ENCODE peak calls at places on chromosome 17, in seven cellular contexts. M is HCT116, I is SK-N-SH, Z is K562, P is GM12878, F is HepG2, V is H1. A is an unnamed sample.

GRCh38 chr17:39564201-39564828 is 43.4 kb downstream of the NEUROD2 start:
- DNase-seq in M (peak), I (no peak), Z (no peak), P (no peak), F (no peak), V (peak), A (no peak)

GRCh38 chr17:69594641-69595040 is 180.1 kb downstream of the MAP2K6 start:
- DNase-seq in M (no peak), I (no peak), Z (no peak), P (no peak), F (no peak), V (no peak), A (no peak)

GRCh38 chr17:48510761-48511604 is 19.8 kb downstream of the HOXB1 start:
- DNase-seq in M (no peak), I (no peak), Z (no peak), P (peak), F (no peak), V (no peak), A (no peak)

GRCh38 chr17:29133146-29133713 is 47.0 kb downstream of the MYO18A start:
- DNase-seq in M (no peak), I (no peak), Z (peak), P (no peak), F (no peak), V (no peak), A (no peak)

GRCh38 chr17:10099051-10099571 is 99.3 kb downstream of the GAS7 start:
- DNase-seq in M (no peak), I (no peak), Z (no peak), P (no peak), F (no peak), V (no peak), A (no peak)

GRCh38 chr17:50133028-50133768 is 3.2 kb upstream of the SAMD14 start:
- DNase-seq in M (no peak), I (peak), Z (no peak), P (no peak), F (peak), V (no peak), A (peak)

GRCh38 chr17:69916761-69917160 is 158.3 kb upstream of the KCNJ16 start:
- DNase-seq in M (no peak), I (no peak), Z (no peak), P (no peak), F (no peak), V (no peak), A (no peak)

GRCh38 chr17:73430165-73430680 is 118.4 kb upstream of the CDC42EP4 start:
- DNase-seq in M (no peak), I (no peak), Z (no peak), P (no peak), F (no peak), V (no peak), A (no peak)

GRCh38 chr17:73155410-73156165 is 9.2 kb upstream of the SSTR2 start:
- DNase-seq in M (no peak), I (peak), Z (no peak), P (no peak), F (no peak), V (peak), A (no peak)

GRCh38 chr17:38456031-38456815 is 28.0 kb downstream of the ARHGAP23 start:
- DNase-seq in M (no peak), I (no peak), Z (no peak), P (no peak), F (no peak), V (no peak), A (no peak)

GRCh38 chr17:47739150-47739549 is 6.1 kb downstream of the TBX21 start:
- DNase-seq in M (no peak), I (no peak), Z (no peak), P (no peak), F (no peak), V (no peak), A (no peak)

GRCh38 chr17:68175416-68175815 is 72.4 kb upstream of the AMZ2 start:
- DNase-seq in M (no peak), I (no peak), Z (no peak), P (no peak), F (no peak), V (peak), A (no peak)

GRCh38 chr17:68290268-68290954 is 516 bp downstream of the SLC16A6 start:
- DNase-seq in M (no peak), I (peak), Z (no peak), P (no peak), F (no peak), V (peak), A (peak)

GRCh38 chr17:64343833-64344637 is 46.6 kb downstream of the PECAM1 start:
- DNase-seq in M (no peak), I (no peak), Z (no peak), P (no peak), F (peak), V (no peak), A (peak)

GRCh38 chr17:57035971-57036481 is 49.0 kb upstream of the AKAP1 start:
- DNase-seq in M (no peak), I (no peak), Z (no peak), P (no peak), F (no peak), V (no peak), A (no peak)
- TF ChIP-seq JUND in M (no peak), I (no peak), Z (no peak), P (no peak), F (no peak), V (no peak), A (no peak)

GRCh38 chr17:74430706-74431567 is 951 bp upstream of the GPRC5C start:
- DNase-seq in M (peak), I (peak), Z (peak), P (peak), F (peak), V (peak), A (peak)
- TF ChIP-seq JUND in M (no peak), I (no peak), Z (peak), P (no peak), F (peak), V (no peak), A (no peak)

GRCh38 chr17:81333626-81334368 is 38.7 kb upstream of the SLC38A10 start:
- DNase-seq in M (no peak), I (no peak), Z (no peak), P (no peak), F (no peak), V (no peak), A (no peak)
- TF ChIP-seq JUND in M (no peak), I (no peak), Z (no peak), P (no peak), F (no peak), V (no peak), A (no peak)

DNA sequence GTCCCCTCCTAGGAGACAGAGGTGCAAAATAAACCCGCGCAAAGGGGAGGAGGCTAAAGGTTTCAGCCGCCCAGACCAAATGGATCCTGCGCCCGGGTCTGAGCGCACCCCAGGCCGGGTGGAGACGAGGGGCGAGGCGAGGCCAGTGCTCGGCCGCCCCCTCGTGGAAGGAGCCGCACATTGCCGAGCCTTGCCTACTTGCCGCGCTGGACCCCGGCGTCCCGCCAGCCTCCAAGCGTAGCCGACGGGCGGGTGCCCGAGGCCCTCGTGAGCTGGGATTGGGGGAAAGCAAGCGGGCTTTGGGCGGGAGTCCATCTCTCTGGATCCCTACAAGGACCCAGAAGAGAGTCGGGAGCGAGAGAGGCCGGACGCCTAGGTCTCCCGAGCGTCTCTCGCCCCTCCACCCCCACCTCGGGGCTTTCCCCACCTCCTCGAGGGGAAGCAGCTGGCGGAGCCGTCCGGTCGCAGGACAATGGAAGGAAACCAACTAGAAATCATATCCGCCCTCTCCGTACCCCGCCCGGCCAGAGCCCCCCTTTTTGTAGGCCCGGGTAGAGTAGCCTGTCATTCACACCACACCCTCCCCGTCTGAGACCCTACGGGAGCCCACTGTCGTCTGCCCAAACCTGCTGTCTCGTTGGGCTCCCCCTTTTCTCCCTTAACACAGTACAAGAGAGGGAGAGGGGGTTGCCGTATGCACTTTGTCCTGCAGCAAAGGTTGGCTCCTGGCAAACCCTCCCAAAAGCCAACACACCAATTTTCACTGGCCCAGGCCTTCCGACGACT is 664 bp upstream of the BCL6B start:
- DNase-seq in M (no peak), I (peak), Z (peak), P (no peak), F (no peak), V (peak), A (peak)
- TF ChIP-seq JUND in M (no peak), I (no peak), Z (no peak), P (no peak), F (no peak), V (no peak), A (no peak)

GRCh38 chr17:83201206-83202001 is 122.0 kb downstream of the METRNL start:
- DNase-seq in M (no peak), I (no peak), Z (no peak), P (no peak), F (no peak), V (no peak), A (no peak)

GRCh38 chr17:83200231-83200699 is 120.9 kb downstream of the METRNL start:
- DNase-seq in M (no peak), I (no peak), Z (no peak), P (no peak), F (no peak), V (no peak), A (peak)

GRCh38 chr17:83198366-83199341 is 119.2 kb downstream of the METRNL start:
- DNase-seq in M (no peak), I (no peak), Z (no peak), P (no peak), F (no peak), V (no peak), A (no peak)

GRCh38 chr17:83200746-83201145 is 121.3 kb downstream of the METRNL start:
- DNase-seq in M (no peak), I (no peak), Z (no peak), P (no peak), F (no peak), V (no peak), A (no peak)

GRCh38 chr17:83199500-83200201 is 120.2 kb downstream of the METRNL start:
- DNase-seq in M (no peak), I (no peak), Z (no peak), P (no peak), F (no peak), V (no peak), A (peak)
- TF ChIP-seq JUND in M (no peak), I (no peak), Z (no peak), P (no peak), F (no peak), V (no peak), A (no peak)

GRCh38 chr17:81511800-81512559 is 619 bp downstream of the ACTG1 start:
- DNase-seq in M (no peak), I (no peak), Z (no peak), P (no peak), F (no peak), V (no peak), A (no peak)

GRCh38 chr17:81510524-81510797 is 2.1 kb downstream of the ACTG1 start:
- DNase-seq in M (no peak), I (no peak), Z (no peak), P (no peak), F (no peak), V (no peak), A (no peak)

GRCh38 chr17:81509687-81510523 is 2.7 kb downstream of the ACTG1 start:
- DNase-seq in M (no peak), I (no peak), Z (no peak), P (no peak), F (no peak), V (no peak), A (no peak)

GRCh38 chr17:81511550-81511799 is 1.1 kb downstream of the ACTG1 start:
- DNase-seq in M (no peak), I (no peak), Z (no peak), P (no peak), F (no peak), V (no peak), A (no peak)

GRCh38 chr17:81510798-81511549 is 1.6 kb downstream of the ACTG1 start:
- DNase-seq in M (no peak), I (no peak), Z (no peak), P (no peak), F (no peak), V (no peak), A (no peak)
- TF ChIP-seq JUND in M (no peak), I (no peak), Z (no peak), P (no peak), F (no peak), V (no peak), A (no peak)

GRCh38 chr17:17613708-17614114 is 22.2 kb upstream of the PEMT start:
- DNase-seq in M (peak), I (peak), Z (peak), P (no peak), F (peak), V (peak), A (peak)
- TF ChIP-seq JUND in M (no peak), I (no peak), Z (no peak), P (no peak), F (no peak), V (peak), A (no peak)

GRCh38 chr17:42704495-42705494 is 22.5 kb downstream of the CNTNAP1 start:
- DNase-seq in M (no peak), I (no peak), Z (no peak), P (peak), F (no peak), V (no peak), A (no peak)

GRCh38 chr17:42706732-42707131 is 24.4 kb downstream of the CNTNAP1 start:
- DNase-seq in M (no peak), I (no peak), Z (no peak), P (peak), F (no peak), V (no peak), A (peak)

GRCh38 chr17:42708588-42708987 is 26.3 kb downstream of the CNTNAP1 start:
- DNase-seq in M (no peak), I (no peak), Z (no peak), P (no peak), F (no peak), V (no peak), A (no peak)

GRCh38 chr17:42709561-42709960 is 27.2 kb downstream of the CNTNAP1 start:
- DNase-seq in M (no peak), I (no peak), Z (no peak), P (no peak), F (no peak), V (no peak), A (no peak)
- TF ChIP-seq JUND in M (no peak), I (no peak), Z (no peak), P (no peak), F (no peak), V (no peak), A (no peak)

DNA sequence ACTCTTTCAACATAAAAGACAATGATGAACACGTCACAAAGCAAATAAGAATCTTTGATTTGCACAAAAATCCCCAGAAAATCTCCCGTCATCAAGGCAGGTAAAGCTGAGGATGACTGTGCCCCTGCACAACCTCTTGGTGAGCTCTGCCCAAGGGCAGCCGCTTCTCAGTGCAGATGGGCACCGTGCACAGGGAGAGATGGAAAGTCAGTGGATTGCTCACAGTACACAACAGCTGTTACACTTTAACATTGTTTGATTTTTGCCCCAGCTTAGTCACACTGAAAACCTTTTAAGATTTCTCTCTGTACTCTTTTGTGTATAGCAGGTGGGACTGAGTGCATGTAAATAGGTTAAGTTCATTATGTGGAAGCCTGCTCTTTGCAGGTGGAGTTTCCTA is 104.2 kb downstream of the CDK5R1 start:
- DNase-seq in M (no peak), I (no peak), Z (no peak), P (no peak), F (no peak), V (no peak), A (no peak)
- TF ChIP-seq JUND in M (no peak), I (no peak), Z (no peak), P (no peak), F (no peak), V (no peak), A (no peak)

A was measured in T47D.